ENCODE peak calls at places on chromosome 16, in four cellular contexts. One of them, this sample, is unnamed.

GRCh38 chr16:3948378-3948995 is 68.0 kb upstream of the CREBBP start:
- DNase-seq in WTC11: no peak
- DNase-seq in HFF-Myc: no peak
- DNase-seq in IMR-90: no peak
- DNase-seq in this sample: no peak

GRCh38 chr16:86035906-86036305 is 136.9 kb downstream of the IRF8 start:
- DNase-seq in IMR-90: no peak
- DNase-seq in HFF-Myc: no peak
- DNase-seq in WTC11: no peak
- DNase-seq in this sample: no peak

GRCh38 chr16:2926660-2927646 is 15.2 kb downstream of the FLYWCH1 start:
- DNase-seq in IMR-90: peak
- DNase-seq in WTC11: peak
- DNase-seq in HFF-Myc: peak
- DNase-seq in this sample: peak

GRCh38 chr16:7333326-7333725 is 681 bp downstream of the RBFOX1 start:
- DNase-seq in IMR-90: no peak
- DNase-seq in WTC11: no peak
- DNase-seq in HFF-Myc: no peak
- DNase-seq in this sample: no peak

GRCh38 chr16:31487720-31488629 is 5.1 kb downstream of the SLC5A2 start:
- DNase-seq in IMR-90: peak
- DNase-seq in WTC11: peak
- DNase-seq in HFF-Myc: no peak
- DNase-seq in this sample: peak

GRCh38 chr16:84357191-84357651 is 11.1 kb upstream of the ATP2C2 start:
- DNase-seq in WTC11: no peak
- DNase-seq in IMR-90: peak
- DNase-seq in HFF-Myc: no peak
- DNase-seq in this sample: no peak

GRCh38 chr16:72876221-72876620 is 171.7 kb downstream of the ZFHX3 start:
- DNase-seq in HFF-Myc: peak
- DNase-seq in IMR-90: peak
- DNase-seq in WTC11: no peak
- DNase-seq in this sample: peak

GRCh38 chr16:29927523-29927905 is 1.5 kb upstream of the KCTD13 start:
- DNase-seq in HFF-Myc: no peak
- DNase-seq in WTC11: no peak
- DNase-seq in IMR-90: no peak
- DNase-seq in this sample: no peak

GRCh38 chr16:783404-784161 is 4.6 kb downstream of the RPUSD1 start:
- DNase-seq in HFF-Myc: no peak
- DNase-seq in IMR-90: peak
- DNase-seq in WTC11: no peak
- DNase-seq in this sample: no peak

GRCh38 chr16:86126891-86127290 is 227.9 kb downstream of the IRF8 start:
- DNase-seq in HFF-Myc: no peak
- DNase-seq in WTC11: no peak
- DNase-seq in IMR-90: no peak
- DNase-seq in this sample: peak

DNA sequence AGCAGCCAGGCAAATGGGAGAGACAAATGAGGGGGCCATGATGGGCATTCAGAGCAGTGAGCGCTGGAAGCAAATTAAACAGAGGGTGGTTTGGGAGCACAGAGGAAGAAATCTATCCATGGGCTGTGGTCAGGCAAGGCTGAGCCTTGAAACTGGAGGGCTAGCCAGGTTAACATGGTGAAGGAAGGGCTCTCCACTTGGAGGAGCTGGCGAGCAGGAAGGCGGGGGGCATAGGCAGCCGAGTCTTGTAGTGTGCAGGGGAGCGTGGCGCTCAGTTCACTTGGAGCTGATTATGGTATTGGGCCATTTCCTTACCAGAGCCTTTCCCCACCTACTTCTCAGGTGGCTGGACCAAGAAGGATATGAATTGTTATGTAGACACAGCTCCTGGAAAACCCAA is 189.7 kb downstream of the SNX29 start:
- DNase-seq in WTC11: peak
- DNase-seq in IMR-90: no peak
- DNase-seq in HFF-Myc: no peak
- DNase-seq in this sample: no peak
- TF ChIP-seq CTCF in WTC11: no peak
- TF ChIP-seq CTCF in IMR-90: no peak
- TF ChIP-seq CTCF in HFF-Myc: no peak
- TF ChIP-seq CTCF in this sample: no peak

GRCh38 chr16:57242650-57243049 is 2.4 kb upstream of the ARL2BP start:
- DNase-seq in HFF-Myc: no peak
- DNase-seq in WTC11: no peak
- DNase-seq in IMR-90: no peak
- DNase-seq in this sample: no peak

GRCh38 chr16:57240872-57241271 is 4.2 kb upstream of the ARL2BP start:
- DNase-seq in IMR-90: no peak
- DNase-seq in HFF-Myc: no peak
- DNase-seq in WTC11: no peak
- DNase-seq in this sample: peak

GRCh38 chr16:57244463-57244766 is 644 bp upstream of the ARL2BP start:
- DNase-seq in IMR-90: no peak
- DNase-seq in WTC11: no peak
- DNase-seq in HFF-Myc: no peak
- DNase-seq in this sample: no peak

GRCh38 chr16:57245472-57246113 is 534 bp downstream of the ARL2BP start:
- DNase-seq in HFF-Myc: no peak
- DNase-seq in WTC11: peak
- DNase-seq in IMR-90: no peak
- DNase-seq in this sample: peak

GRCh38 chr16:57244767-57245471 is at the start of gene ARL2BP:
- DNase-seq in HFF-Myc: peak
- DNase-seq in WTC11: peak
- DNase-seq in IMR-90: peak
- DNase-seq in this sample: peak
- TF ChIP-seq CTCF in HFF-Myc: no peak
- TF ChIP-seq CTCF in WTC11: no peak
- TF ChIP-seq CTCF in IMR-90: no peak
- TF ChIP-seq CTCF in this sample: no peak

DNA sequence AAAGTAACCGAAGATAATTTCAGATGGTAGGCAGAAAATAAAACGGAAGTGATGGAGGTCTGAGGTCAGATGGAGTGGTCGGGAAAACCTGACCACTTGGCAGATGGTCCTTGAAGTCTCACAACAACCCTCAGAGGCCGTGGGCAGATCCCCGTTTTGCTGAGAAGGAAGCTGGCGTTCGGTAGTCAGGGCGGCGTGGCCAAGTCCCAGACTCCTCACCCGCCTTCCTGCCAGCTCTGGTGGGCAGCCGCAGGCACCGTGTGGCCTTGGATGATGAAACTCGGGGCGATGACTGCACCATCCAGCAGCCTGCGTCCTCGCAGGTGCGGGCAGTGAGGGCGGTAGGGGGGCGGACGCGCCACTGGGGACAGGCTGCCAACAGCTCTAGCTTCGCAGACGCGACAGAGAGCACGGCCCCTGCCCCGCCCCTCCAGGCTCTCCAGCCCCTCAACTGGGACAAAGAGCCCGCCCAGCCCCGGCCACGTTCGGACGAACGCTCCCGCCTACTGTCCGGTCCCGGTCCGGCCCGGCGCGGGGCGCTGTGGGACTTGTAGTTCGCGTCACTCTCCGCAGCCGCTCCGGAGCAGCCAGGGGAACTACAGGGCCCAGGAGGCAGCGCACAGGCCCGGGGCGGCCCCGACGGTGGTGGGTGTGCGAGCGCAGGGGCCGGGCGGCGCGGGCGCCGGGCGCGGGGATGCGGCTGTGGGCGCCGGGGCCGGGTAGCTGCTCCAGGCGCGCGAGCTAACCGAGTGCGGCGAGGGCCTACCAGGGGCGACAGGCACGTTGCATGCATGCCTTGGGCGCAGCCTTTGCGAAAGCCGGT is at the start of gene GPT2:
- DNase-seq in WTC11: peak
- DNase-seq in IMR-90: peak
- DNase-seq in HFF-Myc: peak
- DNase-seq in this sample: peak
- TF ChIP-seq CTCF in WTC11: no peak
- TF ChIP-seq CTCF in IMR-90: no peak
- TF ChIP-seq CTCF in HFF-Myc: no peak
- TF ChIP-seq CTCF in this sample: peak

GRCh38 chr16:10988164-10988803 is 43.9 kb downstream of the CLEC16A start:
- DNase-seq in HFF-Myc: no peak
- DNase-seq in IMR-90: no peak
- DNase-seq in WTC11: peak
- DNase-seq in this sample: peak
- TF ChIP-seq CTCF in HFF-Myc: peak
- TF ChIP-seq CTCF in IMR-90: peak
- TF ChIP-seq CTCF in WTC11: peak
- TF ChIP-seq CTCF in this sample: peak

This sample was measured in GM13976.